ENCODE peak calls at places on chromosomes 13 and 19, in ten cellular contexts. One of them, this sample, is unnamed.

GRCh38 chr19:50777830-50778303 is 7.6 kb downstream of the GPR32 start:
- DNase-seq in transverse colon: no peak
- DNase-seq in HCT116: no peak
- DNase-seq in HepG2: no peak
- DNase-seq in breast epithelium: no peak
- DNase-seq in H1: no peak
- DNase-seq in spleen: no peak
- DNase-seq in suprapubic skin: no peak
- DNase-seq in stomach: no peak
- DNase-seq in upper lobe of left lung: no peak
- DNase-seq in this sample: no peak

GRCh38 chr13:51221674-51222509 is at the start of gene FAM124A:
- DNase-seq in transverse colon: peak
- DNase-seq in HCT116: peak
- DNase-seq in HepG2: no peak
- DNase-seq in breast epithelium: no peak
- DNase-seq in H1: peak
- DNase-seq in spleen: peak
- DNase-seq in suprapubic skin: no peak
- DNase-seq in stomach: peak
- DNase-seq in upper lobe of left lung: peak
- DNase-seq in this sample: peak

GRCh38 chr13:41019027-41019487 is at the start of gene ELF1:
- DNase-seq in transverse colon: peak
- DNase-seq in HCT116: peak
- DNase-seq in HepG2: peak
- DNase-seq in breast epithelium: no peak
- DNase-seq in H1: no peak
- DNase-seq in spleen: peak
- DNase-seq in suprapubic skin: no peak
- DNase-seq in stomach: peak
- DNase-seq in upper lobe of left lung: peak
- DNase-seq in this sample: no peak

GRCh38 chr19:35055715-35056179 is 14.2 kb downstream of the HPN start:
- DNase-seq in transverse colon: no peak
- DNase-seq in HCT116: no peak
- DNase-seq in HepG2: no peak
- DNase-seq in breast epithelium: no peak
- DNase-seq in H1: peak
- DNase-seq in spleen: no peak
- DNase-seq in suprapubic skin: no peak
- DNase-seq in stomach: no peak
- DNase-seq in upper lobe of left lung: no peak
- DNase-seq in this sample: no peak

GRCh38 chr13:91284335-91284734 is 63.2 kb upstream of the MIR17HG start:
- DNase-seq in transverse colon: no peak
- DNase-seq in HCT116: no peak
- DNase-seq in HepG2: no peak
- DNase-seq in breast epithelium: no peak
- DNase-seq in H1: no peak
- DNase-seq in spleen: no peak
- DNase-seq in suprapubic skin: no peak
- DNase-seq in stomach: no peak
- DNase-seq in upper lobe of left lung: no peak
- DNase-seq in this sample: no peak

GRCh38 chr13:99018418-99019180 is 40.7 kb upstream of the DOCK9 start:
- DNase-seq in transverse colon: no peak
- DNase-seq in HCT116: no peak
- DNase-seq in HepG2: no peak
- DNase-seq in breast epithelium: no peak
- DNase-seq in H1: no peak
- DNase-seq in spleen: no peak
- DNase-seq in suprapubic skin: no peak
- DNase-seq in stomach: no peak
- DNase-seq in upper lobe of left lung: no peak
- DNase-seq in this sample: no peak

GRCh38 chr13:112443191-112444000 is 67.2 kb downstream of the SPACA7 start:
- DNase-seq in transverse colon: no peak
- DNase-seq in HCT116: no peak
- DNase-seq in HepG2: no peak
- DNase-seq in breast epithelium: no peak
- DNase-seq in H1: peak
- DNase-seq in spleen: peak
- DNase-seq in suprapubic skin: peak
- DNase-seq in stomach: peak
- DNase-seq in upper lobe of left lung: peak
- DNase-seq in this sample: peak

GRCh38 chr13:89695343-89696257 is 1651.9 kb upstream of the MIR17HG start:
- DNase-seq in transverse colon: peak
- DNase-seq in HCT116: peak
- DNase-seq in HepG2: peak
- DNase-seq in breast epithelium: no peak
- DNase-seq in H1: peak
- DNase-seq in spleen: no peak
- DNase-seq in suprapubic skin: no peak
- DNase-seq in stomach: peak
- DNase-seq in upper lobe of left lung: no peak
- DNase-seq in this sample: no peak

GRCh38 chr13:21672811-21673591 is 2.1 kb downstream of the FGF9 start:
- DNase-seq in transverse colon: no peak
- DNase-seq in HCT116: no peak
- DNase-seq in HepG2: no peak
- DNase-seq in breast epithelium: no peak
- DNase-seq in H1: no peak
- DNase-seq in spleen: no peak
- DNase-seq in suprapubic skin: no peak
- DNase-seq in stomach: no peak
- DNase-seq in upper lobe of left lung: no peak
- DNase-seq in this sample: no peak

GRCh38 chr13:50910483-50910805 is 853 bp downstream of the RNASEH2B start:
- DNase-seq in transverse colon: no peak
- DNase-seq in HCT116: peak
- DNase-seq in HepG2: peak
- DNase-seq in breast epithelium: peak
- DNase-seq in H1: peak
- DNase-seq in spleen: no peak
- DNase-seq in suprapubic skin: no peak
- DNase-seq in stomach: no peak
- DNase-seq in upper lobe of left lung: peak
- DNase-seq in this sample: peak

GRCh38 chr13:40352385-40352778 is 314.1 kb downstream of the FOXO1 start:
- DNase-seq in transverse colon: no peak
- DNase-seq in HCT116: no peak
- DNase-seq in HepG2: no peak
- DNase-seq in breast epithelium: no peak
- DNase-seq in H1: no peak
- DNase-seq in spleen: no peak
- DNase-seq in suprapubic skin: peak
- DNase-seq in stomach: no peak
- DNase-seq in upper lobe of left lung: peak
- DNase-seq in this sample: peak

GRCh38 chr19:43452517-43453045 is 12.8 kb downstream of the LYPD3 start:
- DNase-seq in transverse colon: no peak
- DNase-seq in HCT116: no peak
- DNase-seq in HepG2: no peak
- DNase-seq in breast epithelium: no peak
- DNase-seq in H1: no peak
- DNase-seq in spleen: no peak
- DNase-seq in suprapubic skin: no peak
- DNase-seq in stomach: no peak
- DNase-seq in upper lobe of left lung: no peak
- DNase-seq in this sample: no peak

GRCh38 chr19:18339703-18340102 is 695 bp upstream of the PGPEP1 start:
- DNase-seq in transverse colon: no peak
- DNase-seq in HCT116: no peak
- DNase-seq in HepG2: no peak
- DNase-seq in breast epithelium: no peak
- DNase-seq in H1: peak
- DNase-seq in spleen: no peak
- DNase-seq in suprapubic skin: no peak
- DNase-seq in stomach: no peak
- DNase-seq in upper lobe of left lung: no peak
- DNase-seq in this sample: no peak

GRCh38 chr19:1929051-1929742 is 11.8 kb upstream of the CSNK1G2 start:
- DNase-seq in transverse colon: peak
- DNase-seq in HCT116: peak
- DNase-seq in HepG2: peak
- DNase-seq in breast epithelium: peak
- DNase-seq in H1: peak
- DNase-seq in spleen: peak
- DNase-seq in suprapubic skin: no peak
- DNase-seq in stomach: peak
- DNase-seq in upper lobe of left lung: peak
- DNase-seq in this sample: peak

GRCh38 chr19:16042533-16043085 is 33.7 kb upstream of the TPM4 start:
- DNase-seq in transverse colon: no peak
- DNase-seq in HCT116: no peak
- DNase-seq in HepG2: no peak
- DNase-seq in breast epithelium: no peak
- DNase-seq in H1: no peak
- DNase-seq in spleen: no peak
- DNase-seq in suprapubic skin: peak
- DNase-seq in stomach: no peak
- DNase-seq in upper lobe of left lung: no peak
- DNase-seq in this sample: no peak

GRCh38 chr19:29841209-29841558 is 29.4 kb downstream of the CCNE1 start:
- DNase-seq in transverse colon: no peak
- DNase-seq in HCT116: no peak
- DNase-seq in HepG2: peak
- DNase-seq in breast epithelium: no peak
- DNase-seq in H1: no peak
- DNase-seq in spleen: no peak
- DNase-seq in suprapubic skin: peak
- DNase-seq in stomach: no peak
- DNase-seq in upper lobe of left lung: no peak
- DNase-seq in this sample: peak

DNA sequence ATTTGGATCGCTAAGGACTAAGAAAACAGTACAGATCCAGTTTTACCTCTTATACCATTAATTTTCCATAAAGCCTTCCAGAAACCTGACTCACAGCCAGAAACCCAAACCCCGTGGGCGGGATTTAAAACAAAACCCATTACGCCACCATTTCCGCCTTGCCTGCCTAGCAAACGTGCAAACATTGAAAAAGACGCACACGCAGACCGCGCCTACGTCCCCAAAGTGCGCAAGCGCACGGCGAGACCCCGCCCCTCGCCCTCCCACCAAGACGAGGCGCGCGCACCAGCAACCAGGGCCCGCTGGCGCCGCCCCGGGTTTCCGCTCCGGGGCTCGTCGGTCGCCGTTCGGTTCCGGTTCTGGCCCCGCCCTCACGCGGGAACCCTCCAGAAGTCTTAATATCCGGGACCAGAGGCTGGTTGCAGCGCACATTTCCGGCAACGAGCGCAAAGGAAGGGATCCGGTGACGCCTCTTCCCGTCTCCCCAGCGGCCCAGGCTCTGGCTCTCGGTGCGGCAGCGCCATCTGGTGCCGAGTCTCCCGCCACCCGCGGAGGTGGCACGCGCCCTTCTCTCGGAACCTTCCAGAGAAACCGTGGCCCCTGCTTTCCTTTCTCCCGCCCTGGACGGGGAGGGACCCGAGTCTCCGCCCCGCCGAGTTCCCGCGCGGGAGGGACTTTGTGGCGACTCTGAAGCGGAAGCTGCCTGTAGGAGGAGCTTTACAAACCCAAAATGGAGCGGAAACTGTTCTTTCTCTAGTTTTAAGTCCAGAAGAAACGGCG is 256.9 kb upstream of the STARD13 start:
- DNase-seq in transverse colon: peak
- DNase-seq in HCT116: peak
- DNase-seq in HepG2: peak
- DNase-seq in breast epithelium: peak
- DNase-seq in H1: peak
- DNase-seq in spleen: peak
- DNase-seq in suprapubic skin: peak
- DNase-seq in stomach: peak
- DNase-seq in upper lobe of left lung: peak
- DNase-seq in this sample: peak
- TF ChIP-seq POLR2A in transverse colon: peak
- TF ChIP-seq POLR2A in HCT116: peak
- TF ChIP-seq POLR2A in HepG2: peak
- TF ChIP-seq POLR2A in breast epithelium: peak
- TF ChIP-seq POLR2A in H1: peak
- TF ChIP-seq POLR2A in spleen: no peak
- TF ChIP-seq POLR2A in suprapubic skin: peak
- TF ChIP-seq POLR2A in stomach: no peak
- TF ChIP-seq POLR2A in upper lobe of left lung: no peak
- TF ChIP-seq POLR2A in this sample: peak

DNA sequence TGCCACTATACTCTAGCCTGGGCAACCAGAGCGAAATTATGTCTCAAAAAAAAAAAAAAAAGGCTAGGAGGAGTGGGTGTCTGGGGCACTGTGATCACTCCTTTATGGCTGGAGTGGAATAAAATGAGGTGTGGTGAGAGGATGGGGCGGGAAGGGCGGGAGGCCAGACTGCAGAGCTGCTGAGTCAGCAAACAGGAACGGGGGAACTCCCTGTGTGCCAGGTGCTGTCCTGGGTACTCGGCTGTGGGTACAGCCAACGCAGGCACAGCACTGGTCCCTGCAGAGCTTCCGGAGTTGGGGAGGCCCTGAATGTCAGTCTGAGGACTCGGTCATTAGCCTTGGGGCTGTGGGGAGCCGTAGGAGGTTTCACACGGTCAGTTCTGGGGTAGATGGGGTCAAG is 5.7 kb downstream of the PRPF31 start:
- DNase-seq in transverse colon: peak
- DNase-seq in HCT116: no peak
- DNase-seq in HepG2: no peak
- DNase-seq in breast epithelium: no peak
- DNase-seq in H1: no peak
- DNase-seq in spleen: no peak
- DNase-seq in suprapubic skin: no peak
- DNase-seq in stomach: no peak
- DNase-seq in upper lobe of left lung: no peak
- DNase-seq in this sample: no peak
- H3K27ac ChIP-seq in transverse colon: no peak
- H3K27ac ChIP-seq in HCT116: no peak
- H3K27ac ChIP-seq in HepG2: no peak
- H3K27ac ChIP-seq in breast epithelium: no peak
- H3K27ac ChIP-seq in H1: no peak
- H3K27ac ChIP-seq in spleen: no peak
- H3K27ac ChIP-seq in suprapubic skin: no peak
- H3K27ac ChIP-seq in stomach: no peak
- H3K27ac ChIP-seq in upper lobe of left lung: no peak
- H3K27ac ChIP-seq in this sample: no peak

GRCh38 chr13:77291779-77292178 is 35.1 kb downstream of the MYCBP2 start:
- DNase-seq in transverse colon: no peak
- DNase-seq in HCT116: no peak
- DNase-seq in HepG2: no peak
- DNase-seq in breast epithelium: no peak
- DNase-seq in H1: no peak
- DNase-seq in spleen: no peak
- DNase-seq in suprapubic skin: no peak
- DNase-seq in stomach: no peak
- DNase-seq in upper lobe of left lung: no peak
- DNase-seq in this sample: no peak
- TF ChIP-seq POLR2AphosphoS5 in transverse colon: no peak
- TF ChIP-seq POLR2AphosphoS5 in HCT116: no peak
- TF ChIP-seq POLR2AphosphoS5 in HepG2: no peak
- TF ChIP-seq POLR2AphosphoS5 in breast epithelium: no peak
- TF ChIP-seq POLR2AphosphoS5 in H1: no peak
- TF ChIP-seq POLR2AphosphoS5 in spleen: no peak
- TF ChIP-seq POLR2AphosphoS5 in suprapubic skin: no peak
- TF ChIP-seq POLR2AphosphoS5 in stomach: no peak
- TF ChIP-seq POLR2AphosphoS5 in upper lobe of left lung: no peak
- TF ChIP-seq POLR2AphosphoS5 in this sample: no peak

GRCh38 chr13:75855847-75856246 is 219.7 kb downstream of the LMO7 start:
- DNase-seq in transverse colon: no peak
- DNase-seq in HCT116: no peak
- DNase-seq in HepG2: no peak
- DNase-seq in breast epithelium: no peak
- DNase-seq in H1: no peak
- DNase-seq in spleen: no peak
- DNase-seq in suprapubic skin: no peak
- DNase-seq in stomach: no peak
- DNase-seq in upper lobe of left lung: no peak
- DNase-seq in this sample: no peak
- TF ChIP-seq POLR2A in transverse colon: no peak
- TF ChIP-seq POLR2A in HCT116: no peak
- TF ChIP-seq POLR2A in HepG2: no peak
- TF ChIP-seq POLR2A in breast epithelium: no peak
- TF ChIP-seq POLR2A in H1: no peak
- TF ChIP-seq POLR2A in spleen: no peak
- TF ChIP-seq POLR2A in suprapubic skin: no peak
- TF ChIP-seq POLR2A in stomach: no peak
- TF ChIP-seq POLR2A in upper lobe of left lung: no peak
- TF ChIP-seq POLR2A in this sample: no peak

This sample was measured in sigmoid colon.